ENCODE peak calls at places on chromosomes 12 and 14, in ten cellular contexts. One of them, this sample, is unnamed.
A peak's percentile ranks its signal among the peaks of the same experiment; 100 is the strongest.

GRCh38 chr14:23483216-23483854 is 13.8 kb downstream of the NGDN start:
- DNase-seq in left lung: no peak
- DNase-seq in CD4-positive, CD25-positive, alpha-beta regulatory T cell: no peak
- DNase-seq in fibroblast of lung: peak; percentile 9
- DNase-seq in endodermal cell: peak; percentile 90
- DNase-seq in MM.1S: no peak
- DNase-seq in GM12878: no peak
- DNase-seq in tibial artery: no peak
- DNase-seq in esophagus muscularis mucosa: no peak
- DNase-seq in adipocyte: no peak
- DNase-seq in this sample: no peak

GRCh38 chr14:72516936-72517408 is 376.9 kb downstream of the DPF3 start:
- DNase-seq in left lung: peak; percentile 62
- DNase-seq in CD4-positive, CD25-positive, alpha-beta regulatory T cell: peak; percentile 51
- DNase-seq in fibroblast of lung: peak; percentile 89
- DNase-seq in endodermal cell: peak; percentile 92
- DNase-seq in MM.1S: peak; percentile 72
- DNase-seq in GM12878: peak; percentile 53
- DNase-seq in tibial artery: peak; percentile 67
- DNase-seq in esophagus muscularis mucosa: no peak
- DNase-seq in adipocyte: peak; percentile 91
- DNase-seq in this sample: no peak

GRCh38 chr14:55449116-55449515 is 8.7 kb upstream of the TBPL2 start:
- DNase-seq in left lung: no peak
- DNase-seq in CD4-positive, CD25-positive, alpha-beta regulatory T cell: no peak
- DNase-seq in fibroblast of lung: no peak
- DNase-seq in endodermal cell: no peak
- DNase-seq in MM.1S: no peak
- DNase-seq in GM12878: no peak
- DNase-seq in tibial artery: no peak
- DNase-seq in esophagus muscularis mucosa: no peak
- DNase-seq in adipocyte: no peak
- DNase-seq in this sample: no peak

GRCh38 chr12:108479364-108480070 is 35.6 kb upstream of the FICD start:
- DNase-seq in left lung: no peak
- DNase-seq in CD4-positive, CD25-positive, alpha-beta regulatory T cell: no peak
- DNase-seq in fibroblast of lung: no peak
- DNase-seq in endodermal cell: no peak
- DNase-seq in MM.1S: no peak
- DNase-seq in GM12878: no peak
- DNase-seq in tibial artery: no peak
- DNase-seq in esophagus muscularis mucosa: no peak
- DNase-seq in adipocyte: no peak
- DNase-seq in this sample: no peak

GRCh38 chr12:68431786-68432185 is 99.6 kb upstream of the MDM1 start:
- DNase-seq in left lung: no peak
- DNase-seq in CD4-positive, CD25-positive, alpha-beta regulatory T cell: no peak
- DNase-seq in fibroblast of lung: no peak
- DNase-seq in endodermal cell: no peak
- DNase-seq in MM.1S: no peak
- DNase-seq in GM12878: no peak
- DNase-seq in tibial artery: no peak
- DNase-seq in esophagus muscularis mucosa: no peak
- DNase-seq in adipocyte: no peak
- DNase-seq in this sample: no peak

GRCh38 chr12:2563709-2564108 is 231.1 kb upstream of the FKBP4 start:
- DNase-seq in left lung: no peak
- DNase-seq in CD4-positive, CD25-positive, alpha-beta regulatory T cell: no peak
- DNase-seq in fibroblast of lung: no peak
- DNase-seq in endodermal cell: no peak
- DNase-seq in MM.1S: no peak
- DNase-seq in GM12878: no peak
- DNase-seq in tibial artery: no peak
- DNase-seq in esophagus muscularis mucosa: no peak
- DNase-seq in adipocyte: no peak
- DNase-seq in this sample: no peak

GRCh38 chr14:104751539-104752337 is 1.2 kb upstream of the SIVA1 start:
- DNase-seq in left lung: no peak
- DNase-seq in CD4-positive, CD25-positive, alpha-beta regulatory T cell: no peak
- DNase-seq in fibroblast of lung: no peak
- DNase-seq in endodermal cell: no peak
- DNase-seq in MM.1S: peak; percentile 8
- DNase-seq in GM12878: no peak
- DNase-seq in tibial artery: no peak
- DNase-seq in esophagus muscularis mucosa: no peak
- DNase-seq in adipocyte: no peak
- DNase-seq in this sample: no peak

GRCh38 chr12:77130193-77130592 is 64.8 kb upstream of the E2F7 start:
- DNase-seq in left lung: no peak
- DNase-seq in CD4-positive, CD25-positive, alpha-beta regulatory T cell: no peak
- DNase-seq in fibroblast of lung: no peak
- DNase-seq in endodermal cell: no peak
- DNase-seq in MM.1S: no peak
- DNase-seq in GM12878: no peak
- DNase-seq in tibial artery: no peak
- DNase-seq in esophagus muscularis mucosa: no peak
- DNase-seq in adipocyte: no peak
- DNase-seq in this sample: no peak

GRCh38 chr12:124568431-124569374 is 1.3 kb upstream of the NCOR2 start:
- DNase-seq in left lung: peak; percentile 84
- DNase-seq in CD4-positive, CD25-positive, alpha-beta regulatory T cell: no peak
- DNase-seq in fibroblast of lung: peak; percentile 96
- DNase-seq in endodermal cell: peak; percentile 92
- DNase-seq in MM.1S: peak; percentile 81
- DNase-seq in GM12878: peak; percentile 53
- DNase-seq in tibial artery: peak; percentile 86
- DNase-seq in esophagus muscularis mucosa: peak; percentile 93
- DNase-seq in adipocyte: peak; percentile 92
- DNase-seq in this sample: peak; percentile 86

GRCh38 chr14:101195309-101195724 is 291.8 kb upstream of the RTL1 start:
- DNase-seq in left lung: no peak
- DNase-seq in CD4-positive, CD25-positive, alpha-beta regulatory T cell: no peak
- DNase-seq in fibroblast of lung: no peak
- DNase-seq in endodermal cell: no peak
- DNase-seq in MM.1S: no peak
- DNase-seq in GM12878: no peak
- DNase-seq in tibial artery: no peak
- DNase-seq in esophagus muscularis mucosa: peak; percentile 78
- DNase-seq in adipocyte: no peak
- DNase-seq in this sample: peak; percentile 55

GRCh38 chr14:55333785-55334485 is 62.7 kb downstream of the FBXO34 start:
- DNase-seq in left lung: no peak
- DNase-seq in CD4-positive, CD25-positive, alpha-beta regulatory T cell: no peak
- DNase-seq in fibroblast of lung: peak; percentile 47
- DNase-seq in endodermal cell: no peak
- DNase-seq in MM.1S: no peak
- DNase-seq in GM12878: no peak
- DNase-seq in tibial artery: no peak
- DNase-seq in esophagus muscularis mucosa: no peak
- DNase-seq in adipocyte: peak; percentile 36
- DNase-seq in this sample: no peak

GRCh38 chr14:94995551-94995950 is 161.8 kb downstream of the DICER1 start:
- DNase-seq in left lung: no peak
- DNase-seq in CD4-positive, CD25-positive, alpha-beta regulatory T cell: no peak
- DNase-seq in fibroblast of lung: no peak
- DNase-seq in endodermal cell: no peak
- DNase-seq in MM.1S: no peak
- DNase-seq in GM12878: no peak
- DNase-seq in tibial artery: no peak
- DNase-seq in esophagus muscularis mucosa: peak; percentile 91
- DNase-seq in adipocyte: no peak
- DNase-seq in this sample: no peak

GRCh38 chr12:70448371-70448770 is 82.3 kb downstream of the KCNMB4 start:
- DNase-seq in left lung: no peak
- DNase-seq in CD4-positive, CD25-positive, alpha-beta regulatory T cell: no peak
- DNase-seq in fibroblast of lung: no peak
- DNase-seq in endodermal cell: no peak
- DNase-seq in MM.1S: no peak
- DNase-seq in GM12878: no peak
- DNase-seq in tibial artery: no peak
- DNase-seq in esophagus muscularis mucosa: no peak
- DNase-seq in adipocyte: no peak
- DNase-seq in this sample: no peak

GRCh38 chr12:52183971-52184370 is 7.8 kb downstream of the KRT80 start:
- DNase-seq in left lung: no peak
- DNase-seq in CD4-positive, CD25-positive, alpha-beta regulatory T cell: no peak
- DNase-seq in fibroblast of lung: no peak
- DNase-seq in endodermal cell: no peak
- DNase-seq in MM.1S: no peak
- DNase-seq in GM12878: no peak
- DNase-seq in tibial artery: no peak
- DNase-seq in esophagus muscularis mucosa: no peak
- DNase-seq in adipocyte: no peak
- DNase-seq in this sample: no peak

GRCh38 chr12:52181757-52182156 is 10.1 kb downstream of the KRT80 start:
- DNase-seq in left lung: no peak
- DNase-seq in CD4-positive, CD25-positive, alpha-beta regulatory T cell: no peak
- DNase-seq in fibroblast of lung: peak; percentile 84
- DNase-seq in endodermal cell: peak; percentile 90
- DNase-seq in MM.1S: no peak
- DNase-seq in GM12878: no peak
- DNase-seq in tibial artery: no peak
- DNase-seq in esophagus muscularis mucosa: no peak
- DNase-seq in adipocyte: peak; percentile 87
- DNase-seq in this sample: no peak

GRCh38 chr12:52182456-52182855 is 9.4 kb downstream of the KRT80 start:
- DNase-seq in left lung: no peak
- DNase-seq in CD4-positive, CD25-positive, alpha-beta regulatory T cell: no peak
- DNase-seq in fibroblast of lung: no peak
- DNase-seq in endodermal cell: no peak
- DNase-seq in MM.1S: no peak
- DNase-seq in GM12878: no peak
- DNase-seq in tibial artery: no peak
- DNase-seq in esophagus muscularis mucosa: no peak
- DNase-seq in adipocyte: no peak
- DNase-seq in this sample: no peak

GRCh38 chr12:52183544-52183910 is 8.3 kb downstream of the KRT80 start:
- DNase-seq in left lung: no peak
- DNase-seq in CD4-positive, CD25-positive, alpha-beta regulatory T cell: no peak
- DNase-seq in fibroblast of lung: no peak
- DNase-seq in endodermal cell: no peak
- DNase-seq in MM.1S: no peak
- DNase-seq in GM12878: no peak
- DNase-seq in tibial artery: no peak
- DNase-seq in esophagus muscularis mucosa: no peak
- DNase-seq in adipocyte: no peak
- DNase-seq in this sample: no peak

GRCh38 chr12:52182898-52183543 is 8.8 kb downstream of the KRT80 start:
- DNase-seq in left lung: no peak
- DNase-seq in CD4-positive, CD25-positive, alpha-beta regulatory T cell: no peak
- DNase-seq in fibroblast of lung: no peak
- DNase-seq in endodermal cell: peak; percentile 89
- DNase-seq in MM.1S: no peak
- DNase-seq in GM12878: no peak
- DNase-seq in tibial artery: no peak
- DNase-seq in esophagus muscularis mucosa: no peak
- DNase-seq in adipocyte: no peak
- DNase-seq in this sample: no peak
- H3K4me1 ChIP-seq in left lung: peaks cover 40% of the 10 kb centered on the region
- H3K4me1 ChIP-seq in CD4-positive, CD25-positive, alpha-beta regulatory T cell: no peaks in the 10 kb centered on the region
- H3K4me1 ChIP-seq in fibroblast of lung: peaks cover 51% of the 10 kb centered on the region
- H3K4me1 ChIP-seq in endodermal cell: peaks cover 4% of the 10 kb centered on the region
- H3K4me1 ChIP-seq in MM.1S: peaks cover 4% of the 10 kb centered on the region
- H3K4me1 ChIP-seq in GM12878: no peaks in the 10 kb centered on the region
- H3K4me1 ChIP-seq in tibial artery: peaks cover 41% of the 10 kb centered on the region
- H3K4me1 ChIP-seq in esophagus muscularis mucosa: peaks cover 26% of the 10 kb centered on the region
- H3K4me1 ChIP-seq in adipocyte: peaks cover 28% of the 10 kb centered on the region
- H3K4me1 ChIP-seq in this sample: no peaks in the 10 kb centered on the region

GRCh38 chr14:30085943-30086342 is 158.3 kb upstream of the PRKD1 start:
- DNase-seq in left lung: no peak
- DNase-seq in CD4-positive, CD25-positive, alpha-beta regulatory T cell: no peak
- DNase-seq in fibroblast of lung: no peak
- DNase-seq in endodermal cell: no peak
- DNase-seq in MM.1S: no peak
- DNase-seq in GM12878: no peak
- DNase-seq in tibial artery: no peak
- DNase-seq in esophagus muscularis mucosa: no peak
- DNase-seq in adipocyte: no peak
- DNase-seq in this sample: no peak

GRCh38 chr14:30088620-30089019 is 161.0 kb upstream of the PRKD1 start:
- DNase-seq in left lung: no peak
- DNase-seq in CD4-positive, CD25-positive, alpha-beta regulatory T cell: no peak
- DNase-seq in fibroblast of lung: no peak
- DNase-seq in endodermal cell: no peak
- DNase-seq in MM.1S: no peak
- DNase-seq in GM12878: no peak
- DNase-seq in tibial artery: no peak
- DNase-seq in esophagus muscularis mucosa: no peak
- DNase-seq in adipocyte: no peak
- DNase-seq in this sample: no peak
- H3K9me3 ChIP-seq in left lung: peaks cover 58% of the 10 kb centered on the region
- H3K9me3 ChIP-seq in CD4-positive, CD25-positive, alpha-beta regulatory T cell: peaks cover 15% of the 10 kb centered on the region
- H3K9me3 ChIP-seq in fibroblast of lung: no peaks in the 10 kb centered on the region
- H3K9me3 ChIP-seq in endodermal cell: peaks cover 21% of the 10 kb centered on the region
- H3K9me3 ChIP-seq in MM.1S: no peaks in the 10 kb centered on the region
- H3K9me3 ChIP-seq in GM12878: no peaks in the 10 kb centered on the region
- H3K9me3 ChIP-seq in tibial artery: no peaks in the 10 kb centered on the region
- H3K9me3 ChIP-seq in esophagus muscularis mucosa: peaks cover 29% of the 10 kb centered on the region
- H3K9me3 ChIP-seq in adipocyte: peaks cover 30% of the 10 kb centered on the region
- H3K9me3 ChIP-seq in this sample: no peaks in the 10 kb centered on the region

DNA sequence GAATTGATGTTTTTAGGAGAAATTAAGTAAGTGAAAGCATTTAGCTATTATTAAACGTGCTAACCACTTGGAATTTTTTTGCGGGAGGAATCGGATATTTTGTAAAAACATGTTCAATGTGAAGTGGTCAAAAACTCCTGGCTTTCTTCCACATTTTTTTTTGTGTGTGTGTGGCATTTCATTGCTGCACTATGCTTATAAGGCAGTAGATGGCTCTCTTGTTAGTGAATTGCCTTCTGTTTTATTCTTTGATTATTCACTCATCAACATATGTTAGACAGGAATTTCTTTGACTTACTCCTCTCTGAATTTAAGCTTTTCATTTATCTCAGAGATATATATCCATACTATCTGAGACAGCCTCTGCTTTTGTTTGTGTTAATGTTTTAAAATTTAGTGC is 71.3 kb downstream of the DERA start:
- DNase-seq in left lung: no peak
- DNase-seq in CD4-positive, CD25-positive, alpha-beta regulatory T cell: no peak
- DNase-seq in fibroblast of lung: peak; percentile 76
- DNase-seq in endodermal cell: no peak
- DNase-seq in MM.1S: no peak
- DNase-seq in GM12878: no peak
- DNase-seq in tibial artery: no peak
- DNase-seq in esophagus muscularis mucosa: no peak
- DNase-seq in adipocyte: peak; percentile 73
- DNase-seq in this sample: no peak
- H3K4me1 ChIP-seq in left lung: peaks cover 12% of the 10 kb centered on the region
- H3K4me1 ChIP-seq in CD4-positive, CD25-positive, alpha-beta regulatory T cell: no peaks in the 10 kb centered on the region
- H3K4me1 ChIP-seq in fibroblast of lung: peaks cover 28% of the 10 kb centered on the region
- H3K4me1 ChIP-seq in endodermal cell: peaks cover 31% of the 10 kb centered on the region
- H3K4me1 ChIP-seq in MM.1S: peaks cover 4% of the 10 kb centered on the region
- H3K4me1 ChIP-seq in GM12878: peaks cover 9% of the 10 kb centered on the region
- H3K4me1 ChIP-seq in tibial artery: peaks cover 50% of the 10 kb centered on the region
- H3K4me1 ChIP-seq in esophagus muscularis mucosa: peaks cover 46% of the 10 kb centered on the region
- H3K4me1 ChIP-seq in adipocyte: peaks cover 58% of the 10 kb centered on the region
- H3K4me1 ChIP-seq in this sample: peaks cover 28% of the 10 kb centered on the region

DNA sequence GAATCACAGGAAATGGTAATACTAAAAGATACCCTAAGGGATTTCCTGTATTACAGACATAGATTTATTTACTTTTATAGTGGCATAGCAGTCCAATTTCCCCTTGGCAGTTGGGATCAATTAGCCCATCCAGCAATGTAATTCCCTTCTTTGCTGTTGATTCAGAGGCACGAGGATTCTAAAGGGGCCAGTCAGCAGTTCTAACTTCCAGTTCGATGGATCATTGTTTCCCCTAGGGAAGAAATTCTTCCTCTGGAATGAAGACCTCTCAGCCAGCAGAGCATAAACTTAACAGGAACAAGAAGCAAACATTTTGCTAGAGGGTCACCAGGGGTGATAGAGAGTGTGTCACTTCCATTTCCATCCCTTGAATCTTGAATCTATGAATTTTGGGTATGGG is 395.7 kb upstream of the NOVA1 start:
- DNase-seq in left lung: no peak
- DNase-seq in CD4-positive, CD25-positive, alpha-beta regulatory T cell: no peak
- DNase-seq in fibroblast of lung: no peak
- DNase-seq in endodermal cell: no peak
- DNase-seq in MM.1S: no peak
- DNase-seq in GM12878: no peak
- DNase-seq in tibial artery: no peak
- DNase-seq in esophagus muscularis mucosa: no peak
- DNase-seq in adipocyte: no peak
- DNase-seq in this sample: no peak
- H3K9me3 ChIP-seq in left lung: no peaks in the 10 kb centered on the region
- H3K9me3 ChIP-seq in CD4-positive, CD25-positive, alpha-beta regulatory T cell: peaks cover 35% of the 10 kb centered on the region
- H3K9me3 ChIP-seq in fibroblast of lung: no peaks in the 10 kb centered on the region
- H3K9me3 ChIP-seq in endodermal cell: peaks cover 7% of the 10 kb centered on the region
- H3K9me3 ChIP-seq in MM.1S: no peaks in the 10 kb centered on the region
- H3K9me3 ChIP-seq in GM12878: no peaks in the 10 kb centered on the region
- H3K9me3 ChIP-seq in tibial artery: no peaks in the 10 kb centered on the region
- H3K9me3 ChIP-seq in esophagus muscularis mucosa: no peaks in the 10 kb centered on the region
- H3K9me3 ChIP-seq in adipocyte: no peaks in the 10 kb centered on the region
- H3K9me3 ChIP-seq in this sample: no peaks in the 10 kb centered on the region

This sample was measured in upper lobe of right lung.